ENCODE peak calls at places on chromosomes 1 and 21, in four cellular contexts. A is naive thymus-derived CD4-positive, alpha-beta T cell; B is small intestine; Z is mesendoderm. V is an unnamed sample.

GRCh38 chr1:172533511-172534116 is 664 bp downstream of the SUCO start:
- DNase-seq in A (peak), B (peak), Z (peak), V (peak)

GRCh38 chr1:58166417-58166816 is 380.1 kb downstream of the OMA1 start:
- DNase-seq in A (no peak), Z (no peak), B (no peak), V (no peak)

GRCh38 chr1:82161651-82162238 is 361.0 kb downstream of the ADGRL2 start:
- DNase-seq in Z (no peak), B (peak), A (no peak), V (no peak)

GRCh38 chr1:116853680-116854191 is 56.0 kb upstream of the PTGFRN start:
- DNase-seq in A (no peak), B (peak), Z (peak), V (peak)

GRCh38 chr21:26954591-26955214 is 12.2 kb downstream of the ADAMTS5 start:
- DNase-seq in B (no peak), Z (no peak), A (no peak), V (no peak)

GRCh38 chr1:172002725-172003345 is 161.5 kb downstream of the DNM3 start:
- DNase-seq in A (peak), Z (peak), B (peak), V (peak)

GRCh38 chr1:70063861-70064260 is 141.5 kb downstream of the LRRC40 start:
- DNase-seq in A (no peak), B (no peak), Z (no peak), V (no peak)

GRCh38 chr1:119766374-119766794 is 2.3 kb downstream of the HMGCS2 start:
- DNase-seq in A (no peak), Z (no peak), B (peak), V (no peak)

GRCh38 chr1:198168180-198168579 is 11.4 kb downstream of the NEK7 start:
- DNase-seq in Z (no peak), A (no peak), B (no peak), V (no peak)

GRCh38 chr1:81702903-81703302 is 97.8 kb upstream of the ADGRL2 start:
- DNase-seq in B (no peak), A (no peak), Z (no peak), V (no peak)

GRCh38 chr1:225662155-225662554 is 9.2 kb upstream of the ENAH start:
- DNase-seq in A (no peak), Z (no peak), B (no peak), V (no peak)

GRCh38 chr1:40032240-40032891 is 8.2 kb upstream of the CAP1 start:
- DNase-seq in A (peak), B (peak), Z (peak), V (peak)

GRCh38 chr1:167933779-167934178 is 2.7 kb upstream of the DCAF6 start:
- DNase-seq in B (no peak), A (no peak), Z (no peak), V (no peak)

GRCh38 chr1:25780318-25781129 is 19.5 kb upstream of the SELENON start:
- DNase-seq in B (peak), A (no peak), Z (peak), V (peak)

GRCh38 chr21:25934130-25934529 is 199.4 kb downstream of the GABPA start:
- DNase-seq in A (no peak), Z (no peak), B (no peak), V (no peak)

GRCh38 chr1:225467193-225468020 is 39.6 kb upstream of the LBR start:
- DNase-seq in Z (no peak), B (peak), A (peak), V (no peak)

GRCh38 chr1:110850632-110851031 is 22.3 kb upstream of the CD53 start:
- DNase-seq in Z (no peak), B (no peak), A (no peak), V (no peak)

GRCh38 chr1:245961137-245961540 is 545.9 kb downstream of the SMYD3 start:
- DNase-seq in A (no peak), B (no peak), Z (no peak), V (no peak)

GRCh38 chr21:16002872-16003466 is 273.2 kb downstream of the USP25 start:
- DNase-seq in Z (no peak), B (no peak), A (no peak), V (no peak)

GRCh38 chr1:169624887-169625286 is 5.0 kb downstream of the SELP start:
- DNase-seq in B (no peak), Z (no peak), A (no peak), V (no peak)

GRCh38 chr1:74222701-74223100 is 12.5 kb upstream of the TNNI3K start:
- DNase-seq in B (no peak), Z (no peak), A (no peak), V (no peak)

GRCh38 chr1:33383974-33384767 is 46.7 kb downstream of the PHC2 start:
- DNase-seq in A (no peak), Z (no peak), B (no peak), V (no peak)

GRCh38 chr1:158329807-158330206 is 1.5 kb downstream of the CD1B start:
- DNase-seq in Z (peak), B (no peak), A (no peak), V (peak)

GRCh38 chr1:11898831-11899467 is 27.3 kb downstream of the KIAA2013 start:
- DNase-seq in A (no peak), B (no peak), Z (peak), V (peak)

GRCh38 chr1:64231153-64231552 is 27.7 kb downstream of the UBE2U start:
- DNase-seq in B (no peak), Z (no peak), A (no peak), V (no peak)

GRCh38 chr1:156360534-156360933 is 8.5 kb upstream of the RHBG start:
- DNase-seq in B (peak), A (no peak), Z (no peak), V (no peak)

GRCh38 chr1:156359973-156360372 is 9.0 kb upstream of the RHBG start:
- DNase-seq in Z (peak), B (no peak), A (no peak), V (peak)

GRCh38 chr1:156356262-156356874 is 12.6 kb upstream of the RHBG start:
- DNase-seq in B (no peak), A (no peak), Z (no peak), V (no peak)

GRCh38 chr1:156357977-156358376 is 11.0 kb upstream of the RHBG start:
- DNase-seq in B (no peak), Z (no peak), A (no peak), V (no peak)

GRCh38 chr1:156356875-156357534 is 12.0 kb upstream of the RHBG start:
- DNase-seq in B (peak), A (peak), Z (peak), V (peak)
- H3K4me3 ChIP-seq in B (no peak), A (no peak), Z (no peak), V (no peak)

GRCh38 chr1:229229721-229230135 is 41.2 kb upstream of the RAB4A start:
- DNase-seq in A (no peak), B (peak), Z (no peak), V (peak)

GRCh38 chr1:229227298-229227919 is 43.5 kb upstream of the RAB4A start:
- DNase-seq in A (peak), Z (peak), B (peak), V (peak)

GRCh38 chr1:229230136-229230892 is 40.6 kb upstream of the RAB4A start:
- DNase-seq in A (no peak), Z (peak), B (no peak), V (no peak)

GRCh38 chr1:229228522-229228921 is 42.4 kb upstream of the RAB4A start:
- DNase-seq in B (no peak), A (no peak), Z (no peak), V (no peak)

DNA sequence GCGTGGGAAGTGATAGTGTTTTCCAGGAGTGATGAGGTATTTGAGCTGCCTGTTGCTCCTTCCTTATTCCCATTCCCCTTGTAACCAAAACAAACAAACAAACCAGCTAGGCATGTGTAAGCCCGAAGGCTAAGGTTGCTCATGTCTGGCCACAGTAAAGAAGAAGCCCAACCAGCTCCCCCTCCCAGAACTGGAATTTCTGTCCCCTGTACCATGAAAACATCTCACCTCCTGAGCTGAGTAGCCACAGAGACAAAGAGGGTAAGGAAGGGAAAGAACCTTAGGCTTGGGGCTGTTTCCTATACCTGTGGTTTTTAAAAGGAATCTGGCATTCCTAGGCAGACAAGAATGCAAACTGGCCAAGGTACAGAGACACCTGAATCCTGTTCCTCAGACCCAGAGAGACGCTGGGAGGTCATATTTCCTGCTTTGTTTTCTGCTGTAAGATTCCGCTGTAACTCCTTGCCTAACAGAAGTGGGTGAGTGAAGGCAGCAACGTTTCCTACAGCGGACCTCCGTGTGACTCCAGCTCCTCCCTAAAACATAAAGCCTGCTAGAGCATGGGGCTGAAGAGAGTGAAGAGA is 41.7 kb upstream of the RAB4A start:
- DNase-seq in A (no peak), Z (peak), B (peak), V (peak)
- H3K4me3 ChIP-seq in A (no peak), Z (no peak), B (no peak), V (no peak)

GRCh38 chr1:19390166-19390850 is 78.2 kb downstream of the SLC66A1 start:
- DNase-seq in B (no peak), Z (no peak), A (no peak), V (no peak)
- H3K4me3 ChIP-seq in B (no peak), Z (no peak), A (peak), V (no peak)

GRCh38 chr1:182003025-182003725 is 58.3 kb downstream of the ZNF648 start:
- DNase-seq in B (no peak), A (no peak), Z (no peak), V (no peak)
- H3K4me3 ChIP-seq in B (no peak), A (no peak), Z (no peak), V (no peak)

V was measured in neural progenitor cell.